ENCODE peak calls at places on chromosomes 13 and 19, in five cellular contexts. Z is heart right ventricle, I is NCI-H146, F is anterior cingulate cortex, E is AG10803. B is an unnamed sample.

GRCh38 chr13:110397445-110397844 is 90.4 kb downstream of the COL4A2 start:
- DNase-seq in I (no peak), Z (no peak), F (no peak), E (peak), B (no peak)

GRCh38 chr13:99280166-99280565 is 22.0 kb upstream of the GPR18 start:
- DNase-seq in E (peak), I (no peak), Z (no peak), F (no peak), B (no peak)

GRCh38 chr19:34041922-34042521 is 130.3 kb upstream of the LSM14A start:
- DNase-seq in I (peak), E (peak), F (no peak), Z (peak), B (peak)

GRCh38 chr19:51240866-51241265 is 10.0 kb upstream of the SIGLECL1 start:
- DNase-seq in I (no peak), E (no peak), Z (no peak), F (no peak), B (no peak)

GRCh38 chr13:78137404-78138142 is 218.9 kb upstream of the EDNRB start:
- DNase-seq in E (peak), I (peak), Z (no peak), F (no peak), B (no peak)

GRCh38 chr19:47687906-47688305 is 25.3 kb upstream of the EHD2 start:
- DNase-seq in F (no peak), Z (no peak), E (no peak), I (no peak), B (no peak)

GRCh38 chr19:2820112-2820702 is 539 bp downstream of the ZNF554 start:
- DNase-seq in Z (no peak), I (peak), F (no peak), E (no peak), B (no peak)

GRCh38 chr19:45498411-45499195 is at the start of gene PPM1N:
- DNase-seq in Z (no peak), E (peak), I (peak), F (no peak), B (no peak)